ENCODE peak calls at places on chromosomes 3 and 15, in seven cellular contexts. F is breast epithelium, G is glutamatergic neuron, O is adrenal gland, H is AG09319, R is heart left ventricle, C is B cell. Z is an unnamed sample.

GRCh38 chr3:86152620-86153019 is 838.3 kb downstream of the VGLL3 start:
- DNase-seq in O (no peak), F (no peak), R (no peak), H (no peak), C (no peak), G (no peak), Z (no peak)

GRCh38 chr3:44077267-44077666 is 164.4 kb upstream of the TOPAZ1 start:
- DNase-seq in R (no peak), F (no peak), H (no peak), G (no peak), O (no peak), C (no peak), Z (no peak)

GRCh38 chr3:53114412-53115074 is 15.7 kb downstream of the RFT1 start:
- DNase-seq in G (no peak), F (no peak), H (no peak), O (no peak), R (no peak), C (no peak), Z (no peak)

GRCh38 chr3:195080125-195080524 is 190.8 kb downstream of the XXYLT1 start:
- DNase-seq in O (no peak), G (no peak), F (no peak), C (no peak), R (peak; percentile 37), H (no peak), Z (no peak)

GRCh38 chr15:64833690-64834089 is 8.0 kb upstream of the PLEKHO2 start:
- DNase-seq in C (no peak), F (no peak), H (no peak), G (no peak), O (no peak), R (no peak), Z (no peak)

GRCh38 chr15:40346579-40347558 is 4.0 kb upstream of the PHGR1 start:
- DNase-seq in R (peak; percentile 59), O (no peak), F (peak; percentile 63), G (no peak), C (no peak), H (no peak), Z (no peak)

GRCh38 chr3:95521396-95521795 is 1293.0 kb upstream of the EPHA6 start:
- DNase-seq in O (no peak), H (no peak), G (no peak), F (no peak), R (no peak), C (no peak), Z (no peak)

GRCh38 chr3:148708409-148708808 is 10.7 kb downstream of the AGTR1 start:
- DNase-seq in H (no peak), F (no peak), C (no peak), G (no peak), R (no peak), O (no peak), Z (no peak)

GRCh38 chr3:81716870-81717509 is 44.5 kb downstream of the GBE1 start:
- DNase-seq in F (no peak), G (no peak), O (no peak), C (no peak), H (peak; percentile 61), R (no peak), Z (peak; percentile 13)

GRCh38 chr15:48671381-48672022 is 26.0 kb upstream of the FBN1 start:
- DNase-seq in F (no peak), R (no peak), G (no peak), O (peak; percentile 41), C (no peak), H (peak; percentile 64), Z (no peak)

GRCh38 chr3:186150234-186150830 is 41.4 kb upstream of the ETV5 start:
- DNase-seq in O (no peak), H (no peak), F (no peak), G (no peak), C (no peak), R (no peak), Z (no peak)

GRCh38 chr3:40309925-40310635 is 573 bp downstream of the EIF1B start:
- DNase-seq in C (peak; percentile 55), G (peak; percentile 66), H (no peak), F (peak; percentile 41), R (peak; percentile 71), O (peak; percentile 66), Z (peak; percentile 62)

GRCh38 chr15:82081904-82082810 is 36.3 kb upstream of the MEX3B start:
- DNase-seq in O (no peak), G (no peak), C (no peak), R (no peak), F (no peak), H (peak; percentile 51), Z (no peak)

GRCh38 chr3:111012388-111013248 is 59.0 kb upstream of the NECTIN3 start:
- DNase-seq in G (no peak), H (no peak), R (no peak), F (no peak), O (no peak), C (no peak), Z (no peak)
- TF ChIP-seq CTCF in G (no peak), H (no peak), R (no peak), F (no peak), O (peak; percentile 18), C (no peak), Z (no peak)

GRCh38 chr15:66594344-66594743 is 28.5 kb upstream of the LCTL start:
- DNase-seq in F (no peak), R (peak; percentile 62), G (no peak), H (no peak), C (no peak), O (no peak), Z (no peak)
- TF ChIP-seq CTCF in F (no peak), R (no peak), G (no peak), H (no peak), C (no peak), O (no peak), Z (no peak)

GRCh38 chr3:126267169-126267975 is 87.0 kb upstream of the ALDH1L1 start:
- DNase-seq in C (no peak), H (peak; percentile 77), O (peak; percentile 41), R (peak; percentile 79), G (peak; percentile 76), F (peak; percentile 74), Z (peak; percentile 88)
- TF ChIP-seq CTCF in C (no peak), H (no peak), O (no peak), R (no peak), G (no peak), F (no peak), Z (no peak)

DNA sequence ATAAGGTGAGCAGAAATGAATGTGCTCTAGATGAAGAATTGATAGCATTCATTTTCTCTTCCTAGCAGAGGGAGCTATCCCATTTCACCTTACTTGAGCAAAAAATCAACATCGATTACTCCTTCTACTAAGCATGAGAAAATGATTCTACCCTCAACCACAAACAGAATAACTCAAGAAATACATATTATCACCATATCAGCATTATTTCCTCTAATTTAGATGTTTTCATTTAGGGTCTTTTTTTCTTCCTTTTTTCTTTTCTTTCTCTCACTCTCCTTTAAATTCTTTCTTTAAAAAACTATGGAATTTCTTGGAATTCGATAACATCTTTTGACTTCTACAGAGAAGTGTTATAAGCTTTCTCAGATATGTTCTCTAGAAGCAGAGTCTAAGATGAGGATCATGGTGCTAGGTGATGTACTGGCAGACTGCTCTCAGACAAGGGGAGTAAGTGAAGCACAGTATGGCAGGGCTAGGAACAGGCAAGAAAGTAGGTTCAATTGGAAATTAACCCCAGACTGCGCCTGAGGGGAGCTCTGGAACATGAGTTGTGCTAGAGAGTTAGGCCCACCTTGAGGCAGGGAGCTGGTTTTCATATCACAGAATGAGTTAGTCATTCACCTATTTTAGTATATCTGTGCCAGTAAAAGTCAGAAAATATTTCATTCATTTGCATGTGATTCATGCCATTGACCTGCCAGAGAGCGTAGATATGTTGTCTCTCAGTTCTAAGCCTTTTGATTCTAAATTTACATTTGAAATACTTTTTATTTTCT is 279.2 kb upstream of the KCNH8 start:
- DNase-seq in R (no peak), H (no peak), C (no peak), O (no peak), G (no peak), F (no peak), Z (no peak)
- TF ChIP-seq CTCF in R (no peak), H (no peak), C (no peak), O (no peak), G (no peak), F (no peak), Z (no peak)

Z was measured in nephron progenitor cell.